ENCODE peak calls at places on chromosomes 11 and 22, in eight cellular contexts. V is right atrium auricular region; U is EL; X is activated CD8-positive, alpha-beta memory T cell treated with anti-CD3 and anti-CD28 coated beads for 1 hour; N is stimulated activated naive CD8-positive, alpha-beta T cell treated with anti-CD3 and anti-CD28 coated beads, Interleukin-15, Interleukin-2, amounts not matched to agents 100 U/mL and 50 U/mL, for 24 hours; T is iPS DF 6.9; J is ovary; K is GM19239. R is an unnamed sample.

GRCh38 chr22:45891021-45891421 is 85.9 kb downstream of the WNT7B start:
- DNase-seq in V (no peak), U (no peak), X (no peak), N (no peak), T (no peak), J (no peak), K (no peak), R (no peak)

GRCh38 chr22:47112566-47112965 is 350.1 kb downstream of the TBC1D22A start:
- DNase-seq in V (no peak), U (no peak), X (no peak), N (no peak), T (no peak), J (no peak), K (no peak), R (no peak)

GRCh38 chr22:21455334-21456089 is 11.7 kb upstream of the TMEM191C start:
- DNase-seq in V (peak; percentile 53), U (no peak), X (no peak), N (no peak), T (no peak), J (no peak), K (no peak), R (no peak)

GRCh38 chr11:20369816-20370215 is 6.3 kb downstream of the HTATIP2 start:
- DNase-seq in V (no peak), U (no peak), X (no peak), N (no peak), T (no peak), J (no peak), K (no peak), R (no peak)

GRCh38 chr11:131591051-131591461 is 220.6 kb downstream of the NTM start:
- DNase-seq in V (no peak), U (no peak), X (no peak), N (no peak), T (no peak), J (no peak), K (no peak), R (no peak)

GRCh38 chr22:36902143-36902911 is 11.1 kb upstream of the CSF2RB start:
- DNase-seq in V (no peak), U (no peak), X (no peak), N (no peak), T (no peak), J (no peak), K (no peak), R (no peak)

GRCh38 chr22:37045958-37046357 is 5.6 kb upstream of the KCTD17 start:
- DNase-seq in V (no peak), U (peak; percentile 68), X (no peak), N (no peak), T (no peak), J (no peak), K (no peak), R (no peak)

GRCh38 chr22:49964136-49964492 is 3.5 kb downstream of the PIM3 start:
- DNase-seq in V (no peak), U (no peak), X (no peak), N (peak; percentile 39), T (no peak), J (no peak), K (no peak), R (no peak)

GRCh38 chr22:19178065-19178658 is 374 bp downstream of the SLC25A1 start:
- DNase-seq in V (no peak), U (no peak), X (no peak), N (peak; percentile 63), T (no peak), J (peak; percentile 64), K (peak; percentile 57), R (no peak)

GRCh38 chr11:123546515-123546914 is 107.9 kb downstream of the SCN3B start:
- DNase-seq in V (no peak), U (peak; percentile 82), X (no peak), N (no peak), T (no peak), J (no peak), K (no peak), R (no peak)

GRCh38 chr11:29333993-29334780 is 682.6 kb downstream of the KCNA4 start:
- DNase-seq in V (no peak), U (peak; percentile 78), X (no peak), N (no peak), T (no peak), J (no peak), K (peak; percentile 23), R (no peak)

GRCh38 chr22:47164514-47165337 is 402.3 kb downstream of the TBC1D22A start:
- DNase-seq in V (no peak), U (no peak), X (no peak), N (no peak), T (no peak), J (peak; percentile 6), K (no peak), R (no peak)

GRCh38 chr11:78149646-78150045 is 10.2 kb upstream of the ALG8 start:
- DNase-seq in V (no peak), U (peak; percentile 51), X (no peak), N (no peak), T (no peak), J (no peak), K (no peak), R (no peak)

GRCh38 chr11:6596237-6596877 is 7.1 kb downstream of the RRP8 start:
- DNase-seq in V (no peak), U (no peak), X (no peak), N (no peak), T (no peak), J (no peak), K (no peak), R (no peak)

GRCh38 chr11:46452918-46453517 is 61.4 kb upstream of the CHRM4 start:
- DNase-seq in V (no peak), U (no peak), X (no peak), N (no peak), T (no peak), J (no peak), K (no peak), R (no peak)

GRCh38 chr11:109275931-109276330 is 146.1 kb upstream of the C11orf87 start:
- DNase-seq in V (no peak), U (no peak), X (no peak), N (no peak), T (no peak), J (no peak), K (no peak), R (no peak)

GRCh38 chr22:32545801-32546200 is 71.2 kb downstream of the FBXO7 start:
- DNase-seq in V (peak; percentile 83), U (peak; percentile 72), X (no peak), N (no peak), T (no peak), J (no peak), K (no peak), R (no peak)

GRCh38 chr11:122101625-122102291 is 14.3 kb downstream of the BLID start:
- DNase-seq in V (peak; percentile 85), U (peak; percentile 87), X (no peak), N (no peak), T (no peak), J (peak; percentile 80), K (no peak), R (no peak)